ENCODE peak calls at places on chromosome 2, in five cellular contexts. One of them, this sample, is unnamed.

GRCh38 chr2:72837171-72837570 is 11.3 kb upstream of the EXOC6B start:
- DNase-seq in gastrocnemius medialis: no peak
- DNase-seq in tibial nerve: no peak
- DNase-seq in OCI-LY7: no peak
- DNase-seq in K562: no peak
- DNase-seq in this sample: no peak

GRCh38 chr2:108270346-108270745 is 18.3 kb upstream of the SULT1C2 start:
- DNase-seq in gastrocnemius medialis: no peak
- DNase-seq in tibial nerve: no peak
- DNase-seq in OCI-LY7: no peak
- DNase-seq in K562: no peak
- DNase-seq in this sample: no peak

GRCh38 chr2:127308586-127309138 is 14.7 kb upstream of the ERCC3 start:
- DNase-seq in gastrocnemius medialis: no peak
- DNase-seq in tibial nerve: no peak
- DNase-seq in OCI-LY7: no peak
- DNase-seq in K562: no peak
- DNase-seq in this sample: no peak

GRCh38 chr2:151878655-151879563 is 50.7 kb upstream of the ARL5A start:
- DNase-seq in gastrocnemius medialis: no peak
- DNase-seq in tibial nerve: no peak
- DNase-seq in OCI-LY7: peak
- DNase-seq in K562: no peak
- DNase-seq in this sample: no peak

GRCh38 chr2:100320547-100321180 is 1.6 kb downstream of the LONRF2 start:
- DNase-seq in gastrocnemius medialis: no peak
- DNase-seq in tibial nerve: no peak
- DNase-seq in OCI-LY7: no peak
- DNase-seq in K562: no peak
- DNase-seq in this sample: no peak

GRCh38 chr2:43220982-43221659 is 5.3 kb downstream of the ZFP36L2 start:
- DNase-seq in gastrocnemius medialis: no peak
- DNase-seq in tibial nerve: no peak
- DNase-seq in OCI-LY7: peak
- DNase-seq in K562: no peak
- DNase-seq in this sample: no peak

GRCh38 chr2:130341562-130342019 is 1.1 kb upstream of the IMP4 start:
- DNase-seq in gastrocnemius medialis: no peak
- DNase-seq in tibial nerve: no peak
- DNase-seq in OCI-LY7: peak
- DNase-seq in K562: peak
- DNase-seq in this sample: no peak

GRCh38 chr2:177783835-177784448 is 288.6 kb downstream of the PDE11A start:
- DNase-seq in gastrocnemius medialis: no peak
- DNase-seq in tibial nerve: no peak
- DNase-seq in OCI-LY7: no peak
- DNase-seq in K562: no peak
- DNase-seq in this sample: no peak

GRCh38 chr2:237879058-237879430 is 19.6 kb downstream of the RAMP1 start:
- DNase-seq in gastrocnemius medialis: no peak
- DNase-seq in tibial nerve: no peak
- DNase-seq in OCI-LY7: no peak
- DNase-seq in K562: no peak
- DNase-seq in this sample: no peak

GRCh38 chr2:11097038-11097720 is 58.1 kb upstream of the SLC66A3 start:
- DNase-seq in gastrocnemius medialis: no peak
- DNase-seq in tibial nerve: no peak
- DNase-seq in OCI-LY7: no peak
- DNase-seq in K562: no peak
- DNase-seq in this sample: no peak

GRCh38 chr2:19802088-19802806 is 99.5 kb downstream of the TTC32 start:
- DNase-seq in gastrocnemius medialis: peak
- DNase-seq in tibial nerve: no peak
- DNase-seq in OCI-LY7: no peak
- DNase-seq in K562: no peak
- DNase-seq in this sample: no peak

GRCh38 chr2:19474128-19474527 is 115.7 kb upstream of the OSR1 start:
- DNase-seq in gastrocnemius medialis: peak
- DNase-seq in tibial nerve: no peak
- DNase-seq in OCI-LY7: no peak
- DNase-seq in K562: no peak
- DNase-seq in this sample: peak

GRCh38 chr2:104033399-104033798 is 820.5 kb upstream of the POU3F3 start:
- DNase-seq in gastrocnemius medialis: no peak
- DNase-seq in tibial nerve: no peak
- DNase-seq in OCI-LY7: peak
- DNase-seq in K562: no peak
- DNase-seq in this sample: no peak
- TF ChIP-seq CTCF in gastrocnemius medialis: no peak
- TF ChIP-seq CTCF in tibial nerve: peak
- TF ChIP-seq CTCF in OCI-LY7: peak
- TF ChIP-seq CTCF in K562: no peak
- TF ChIP-seq CTCF in this sample: peak

DNA sequence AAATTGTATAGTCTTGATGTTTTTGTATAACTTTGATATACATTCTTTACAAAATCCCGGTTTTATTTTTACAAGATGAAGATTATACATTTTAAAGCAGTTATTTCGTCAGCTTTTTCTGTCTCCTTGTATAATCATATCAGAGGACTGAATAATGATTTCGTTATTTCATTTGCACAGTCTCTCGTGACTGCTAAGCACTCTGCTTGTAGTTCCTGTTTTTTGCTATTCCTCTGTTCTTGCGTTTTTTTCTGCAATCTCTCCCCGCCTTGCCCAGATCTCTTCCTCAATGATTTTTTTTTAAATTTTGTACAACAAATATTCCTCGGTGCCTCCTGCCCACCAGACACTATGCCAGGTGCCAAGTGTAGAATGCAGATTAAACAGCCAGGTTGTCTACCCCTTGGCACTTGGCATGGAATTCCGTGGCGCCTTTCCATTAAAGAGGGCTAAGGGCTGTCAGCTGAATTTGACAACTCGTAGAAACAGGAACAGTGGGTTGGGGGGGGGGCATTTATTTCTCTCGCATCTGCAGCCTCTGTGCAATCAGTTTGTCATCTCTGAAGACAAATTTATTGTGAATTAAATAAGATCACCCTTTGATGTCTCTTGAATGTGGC is 69.6 kb downstream of the KLHL29 start:
- DNase-seq in gastrocnemius medialis: no peak
- DNase-seq in tibial nerve: no peak
- DNase-seq in OCI-LY7: no peak
- DNase-seq in K562: no peak
- DNase-seq in this sample: no peak
- H3K4me3 ChIP-seq in gastrocnemius medialis: no peak
- H3K4me3 ChIP-seq in tibial nerve: no peak
- H3K4me3 ChIP-seq in OCI-LY7: no peak
- H3K4me3 ChIP-seq in K562: no peak
- H3K4me3 ChIP-seq in this sample: no peak

DNA sequence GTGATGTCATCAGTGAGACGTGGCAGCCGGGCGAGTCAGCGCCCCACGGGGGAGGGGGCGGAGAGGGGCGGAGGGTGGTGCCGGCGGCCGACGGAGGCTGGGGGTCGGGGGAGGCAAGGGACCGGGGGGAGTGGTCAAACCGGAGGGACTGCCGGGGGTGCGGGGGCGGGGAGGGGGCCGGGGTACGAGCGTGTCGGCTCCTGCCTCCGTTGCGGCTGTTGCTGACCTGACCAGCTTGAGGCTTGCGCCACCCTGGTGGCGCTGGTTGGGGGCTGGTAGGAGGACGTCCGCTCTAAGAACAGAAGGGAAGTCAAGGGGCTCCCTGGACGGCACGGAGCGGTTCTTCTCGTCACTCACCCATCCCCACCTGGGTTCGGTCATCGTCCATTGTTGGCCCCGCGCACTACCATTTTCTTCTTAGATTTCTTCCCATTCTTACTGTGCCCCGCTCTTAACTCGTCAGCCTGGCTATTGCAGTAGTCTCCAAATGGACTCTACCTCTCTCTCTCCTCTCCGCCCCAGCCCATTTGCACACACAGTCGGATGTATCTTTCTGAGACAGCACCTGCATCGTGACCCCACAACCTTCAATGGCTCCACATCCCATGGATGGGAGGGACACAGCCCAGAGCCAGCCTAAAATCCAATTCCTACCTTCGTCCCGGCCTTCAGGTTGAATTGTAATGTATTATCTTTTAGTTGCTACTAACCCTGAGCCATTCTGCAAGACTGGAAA is 702 bp upstream of the RAB1A start:
- DNase-seq in gastrocnemius medialis: no peak
- DNase-seq in tibial nerve: no peak
- DNase-seq in OCI-LY7: no peak
- DNase-seq in K562: peak
- DNase-seq in this sample: peak
- TF ChIP-seq CTCF in gastrocnemius medialis: no peak
- TF ChIP-seq CTCF in tibial nerve: no peak
- TF ChIP-seq CTCF in OCI-LY7: peak
- TF ChIP-seq CTCF in K562: no peak
- TF ChIP-seq CTCF in this sample: no peak

GRCh38 chr2:217902281-217903141 is 100.3 kb downstream of the TNS1 start:
- DNase-seq in gastrocnemius medialis: peak
- DNase-seq in tibial nerve: peak
- DNase-seq in OCI-LY7: no peak
- DNase-seq in K562: peak
- DNase-seq in this sample: no peak

GRCh38 chr2:217900010-217900779 is 102.6 kb downstream of the TNS1 start:
- DNase-seq in gastrocnemius medialis: no peak
- DNase-seq in tibial nerve: no peak
- DNase-seq in OCI-LY7: no peak
- DNase-seq in K562: no peak
- DNase-seq in this sample: no peak

GRCh38 chr2:217901826-217902225 is 101.0 kb downstream of the TNS1 start:
- DNase-seq in gastrocnemius medialis: no peak
- DNase-seq in tibial nerve: no peak
- DNase-seq in OCI-LY7: no peak
- DNase-seq in K562: no peak
- DNase-seq in this sample: no peak

GRCh38 chr2:217900780-217901360 is 101.9 kb downstream of the TNS1 start:
- DNase-seq in gastrocnemius medialis: no peak
- DNase-seq in tibial nerve: no peak
- DNase-seq in OCI-LY7: no peak
- DNase-seq in K562: no peak
- DNase-seq in this sample: no peak

DNA sequence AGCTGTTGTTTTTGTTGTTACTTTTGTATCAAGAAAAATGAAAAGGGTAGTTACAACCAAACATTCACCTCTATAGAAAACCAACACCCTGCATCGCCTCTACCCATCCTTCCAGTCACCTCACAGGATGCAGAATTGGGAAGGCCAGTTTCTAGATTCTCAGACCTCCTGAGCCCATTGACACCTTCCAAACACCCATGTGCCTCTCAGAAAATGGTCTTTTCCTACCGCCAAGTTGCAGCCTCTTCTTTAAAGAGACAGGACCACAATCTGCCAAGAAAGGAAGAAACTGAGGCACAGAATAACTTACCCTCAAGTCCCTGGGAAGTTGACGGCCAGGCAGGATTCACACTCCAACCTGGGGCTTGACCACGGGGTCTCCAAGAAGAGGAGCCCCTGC is 101.4 kb downstream of the TNS1 start:
- DNase-seq in gastrocnemius medialis: no peak
- DNase-seq in tibial nerve: no peak
- DNase-seq in OCI-LY7: no peak
- DNase-seq in K562: no peak
- DNase-seq in this sample: no peak
- H3K4me3 ChIP-seq in gastrocnemius medialis: no peak
- H3K4me3 ChIP-seq in tibial nerve: no peak
- H3K4me3 ChIP-seq in OCI-LY7: no peak
- H3K4me3 ChIP-seq in K562: no peak
- H3K4me3 ChIP-seq in this sample: no peak

GRCh38 chr2:134780977-134781376 is 57.4 kb upstream of the ACMSD start:
- DNase-seq in gastrocnemius medialis: no peak
- DNase-seq in tibial nerve: no peak
- DNase-seq in OCI-LY7: no peak
- DNase-seq in K562: no peak
- DNase-seq in this sample: no peak

GRCh38 chr2:134785659-134786058 is 52.8 kb upstream of the ACMSD start:
- DNase-seq in gastrocnemius medialis: no peak
- DNase-seq in tibial nerve: no peak
- DNase-seq in OCI-LY7: no peak
- DNase-seq in K562: no peak
- DNase-seq in this sample: no peak

GRCh38 chr2:134782107-134782506 is 56.3 kb upstream of the ACMSD start:
- DNase-seq in gastrocnemius medialis: no peak
- DNase-seq in tibial nerve: no peak
- DNase-seq in OCI-LY7: no peak
- DNase-seq in K562: no peak
- DNase-seq in this sample: no peak

GRCh38 chr2:134783912-134784311 is 54.5 kb upstream of the ACMSD start:
- DNase-seq in gastrocnemius medialis: no peak
- DNase-seq in tibial nerve: no peak
- DNase-seq in OCI-LY7: no peak
- DNase-seq in K562: no peak
- DNase-seq in this sample: no peak

DNA sequence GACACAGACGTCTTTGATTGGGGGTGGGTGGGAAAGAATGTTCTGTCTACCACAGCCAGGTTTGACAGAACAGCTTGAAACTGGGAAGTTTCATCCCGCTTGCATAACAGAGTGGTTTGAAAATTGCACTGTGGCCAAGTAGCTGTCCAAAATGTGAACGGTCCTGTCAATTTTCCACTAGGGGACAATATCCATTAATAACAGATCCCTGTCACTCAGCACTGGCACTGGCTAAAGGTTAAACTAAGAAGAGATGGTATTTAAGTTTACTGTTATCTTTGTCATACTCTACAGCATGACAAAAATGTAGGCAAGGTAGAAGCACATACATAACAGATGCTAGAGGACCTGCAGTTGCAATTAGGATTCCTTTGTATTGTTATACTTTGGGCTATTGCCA is 55.6 kb upstream of the ACMSD start:
- DNase-seq in gastrocnemius medialis: no peak
- DNase-seq in tibial nerve: no peak
- DNase-seq in OCI-LY7: peak
- DNase-seq in K562: no peak
- DNase-seq in this sample: peak
- TF ChIP-seq CTCF in gastrocnemius medialis: no peak
- TF ChIP-seq CTCF in tibial nerve: no peak
- TF ChIP-seq CTCF in OCI-LY7: peak
- TF ChIP-seq CTCF in K562: no peak
- TF ChIP-seq CTCF in this sample: peak